ENCODE peak calls at places on chromosomes 16 and 17, in seven cellular contexts. One of them, this sample, is unnamed.
A peak's percentile ranks its signal among the peaks of the same experiment; 100 is the strongest.

GRCh38 chr16:75062135-75062943 is 54.2 kb downstream of the LDHD start:
- DNase-seq in Calu3: no peak
- DNase-seq in NCI-H2081: no peak
- DNase-seq in heart left ventricle: peak; percentile 82
- DNase-seq in naive thymus-derived CD4-positive, alpha-beta T cell: no peak
- DNase-seq in HT1080: no peak
- DNase-seq in ELF-1: peak; percentile 67
- DNase-seq in this sample: no peak

GRCh38 chr16:25996052-25996451 is 304.3 kb downstream of the HS3ST4 start:
- DNase-seq in Calu3: no peak
- DNase-seq in ELF-1: no peak
- DNase-seq in HT1080: no peak
- DNase-seq in naive thymus-derived CD4-positive, alpha-beta T cell: no peak
- DNase-seq in NCI-H2081: no peak
- DNase-seq in heart left ventricle: no peak
- DNase-seq in this sample: no peak

GRCh38 chr17:39175695-39176093 is 9.7 kb upstream of the ARL5C start:
- DNase-seq in NCI-H2081: no peak
- DNase-seq in naive thymus-derived CD4-positive, alpha-beta T cell: no peak
- DNase-seq in heart left ventricle: no peak
- DNase-seq in Calu3: no peak
- DNase-seq in HT1080: no peak
- DNase-seq in ELF-1: no peak
- DNase-seq in this sample: peak; percentile 75

GRCh38 chr17:2855063-2855600 is 58.9 kb downstream of the RAP1GAP2 start:
- DNase-seq in Calu3: no peak
- DNase-seq in ELF-1: no peak
- DNase-seq in NCI-H2081: no peak
- DNase-seq in naive thymus-derived CD4-positive, alpha-beta T cell: no peak
- DNase-seq in heart left ventricle: no peak
- DNase-seq in HT1080: no peak
- DNase-seq in this sample: no peak

GRCh38 chr17:50779747-50780363 is 12.5 kb upstream of the ANKRD40CL start:
- DNase-seq in naive thymus-derived CD4-positive, alpha-beta T cell: peak; percentile 75
- DNase-seq in heart left ventricle: no peak
- DNase-seq in Calu3: no peak
- DNase-seq in NCI-H2081: no peak
- DNase-seq in ELF-1: no peak
- DNase-seq in HT1080: no peak
- DNase-seq in this sample: peak; percentile 20

GRCh38 chr17:59427996-59428395 is 96.5 kb downstream of the YPEL2 start:
- DNase-seq in heart left ventricle: no peak
- DNase-seq in naive thymus-derived CD4-positive, alpha-beta T cell: no peak
- DNase-seq in ELF-1: no peak
- DNase-seq in NCI-H2081: no peak
- DNase-seq in HT1080: no peak
- DNase-seq in Calu3: no peak
- DNase-seq in this sample: no peak

GRCh38 chr17:81966343-81967243 is 5.6 kb upstream of the NOTUM start:
- DNase-seq in naive thymus-derived CD4-positive, alpha-beta T cell: no peak
- DNase-seq in NCI-H2081: no peak
- DNase-seq in ELF-1: peak; percentile 77
- DNase-seq in heart left ventricle: peak; percentile 82
- DNase-seq in Calu3: no peak
- DNase-seq in HT1080: no peak
- DNase-seq in this sample: peak; percentile 65

GRCh38 chr17:43645765-43646481 is 15.8 kb downstream of the MEOX1 start:
- DNase-seq in naive thymus-derived CD4-positive, alpha-beta T cell: peak; percentile 11
- DNase-seq in heart left ventricle: peak; percentile 90
- DNase-seq in Calu3: peak; percentile 24
- DNase-seq in NCI-H2081: no peak
- DNase-seq in HT1080: no peak
- DNase-seq in ELF-1: no peak
- DNase-seq in this sample: no peak

GRCh38 chr16:12213180-12213579 is 236.6 kb downstream of the SNX29 start:
- DNase-seq in HT1080: no peak
- DNase-seq in NCI-H2081: no peak
- DNase-seq in heart left ventricle: no peak
- DNase-seq in ELF-1: no peak
- DNase-seq in Calu3: no peak
- DNase-seq in naive thymus-derived CD4-positive, alpha-beta T cell: no peak
- DNase-seq in this sample: no peak